ENCODE peak calls at places on chromosomes 7 and 10, in nine cellular contexts. K is neuronal stem cell, A is right cardiac atrium, E is NT2/D1, R is left ventricle myocardium inferior, F is prostate gland, S is adipocyte, T is uterus, C is cardiac muscle cell. V is an unnamed sample.
A peak's percentile ranks its signal among the peaks of the same experiment; 100 is the strongest.

GRCh38 chr10:17802966-17803365 is 6.2 kb upstream of the MRC1 start:
- DNase-seq in K (no peak), A (no peak), E (no peak), R (no peak), F (no peak), S (no peak), T (no peak), C (no peak), V (no peak)

GRCh38 chr7:45573636-45574470 is at the start of gene ADCY1:
- DNase-seq in K (peak; percentile 54), A (peak; percentile 70), E (no peak), R (peak; percentile 38), F (no peak), S (no peak), T (no peak), C (peak; percentile 63), V (no peak)

GRCh38 chr7:5652829-5653228 is 128.6 kb downstream of the RNF216 start:
- DNase-seq in K (no peak), A (no peak), E (no peak), R (no peak), F (no peak), S (no peak), T (no peak), C (no peak), V (no peak)

GRCh38 chr7:154584352-154585252 is 418.3 kb downstream of the PAXIP1 start:
- DNase-seq in K (no peak), A (no peak), E (no peak), R (no peak), F (no peak), S (no peak), T (no peak), C (peak; percentile 15), V (no peak)

GRCh38 chr7:128209229-128210035 is 31.6 kb upstream of the LEP start:
- DNase-seq in K (peak; percentile 80), A (peak; percentile 79), E (peak; percentile 71), R (peak; percentile 44), F (peak; percentile 47), S (peak; percentile 87), T (peak; percentile 70), C (peak; percentile 82), V (peak; percentile 62)

GRCh38 chr7:27235387-27236052 is 7.1 kb upstream of the EVX1 start:
- DNase-seq in K (no peak), A (peak; percentile 75), E (peak; percentile 68), R (peak; percentile 43), F (peak; percentile 77), S (no peak), T (peak; percentile 46), C (peak; percentile 75), V (peak; percentile 77)

GRCh38 chr7:4784799-4785198 is 9.4 kb downstream of the AP5Z1 start:
- DNase-seq in K (no peak), A (peak; percentile 82), E (no peak), R (peak; percentile 62), F (no peak), S (no peak), T (no peak), C (peak; percentile 78), V (no peak)

GRCh38 chr7:81929386-81929785 is 159.5 kb upstream of the HGF start:
- DNase-seq in K (no peak), A (no peak), E (no peak), R (no peak), F (no peak), S (peak; percentile 28), T (no peak), C (no peak), V (no peak)

GRCh38 chr10:10871312-10871711 is 146.4 kb upstream of the CELF2 start:
- DNase-seq in K (no peak), A (no peak), E (no peak), R (no peak), F (no peak), S (peak; percentile 4), T (no peak), C (no peak), V (no peak)

GRCh38 chr7:28626629-28627262 is 214.4 kb downstream of the CREB5 start:
- DNase-seq in K (peak; percentile 12), A (peak; percentile 72), E (peak; percentile 54), R (no peak), F (no peak), S (peak; percentile 51), T (peak; percentile 21), C (peak; percentile 48), V (no peak)

GRCh38 chr10:46268076-46268881 is 18.5 kb upstream of the ANTXRL start:
- DNase-seq in K (no peak), A (no peak), E (no peak), R (no peak), F (no peak), S (no peak), T (no peak), C (no peak), V (peak; percentile 29)

GRCh38 chr10:37896436-37896835 is 39.0 kb upstream of the ZNF248 start:
- DNase-seq in K (no peak), A (no peak), E (no peak), R (no peak), F (no peak), S (no peak), T (no peak), C (no peak), V (no peak)

GRCh38 chr10:45463244-45464116 is 89.5 kb downstream of the ALOX5 start:
- DNase-seq in K (no peak), A (peak; percentile 47), E (no peak), R (peak; percentile 19), F (no peak), S (peak; percentile 15), T (no peak), C (no peak), V (no peak)

GRCh38 chr7:126659124-126659523 is 593.6 kb downstream of the GRM8 start:
- DNase-seq in K (no peak), A (no peak), E (no peak), R (no peak), F (no peak), S (no peak), T (no peak), C (no peak), V (no peak)

GRCh38 chr7:73851410-73852338 is 9.3 kb upstream of the TMEM270 start:
- DNase-seq in K (no peak), A (no peak), E (no peak), R (no peak), F (no peak), S (peak; percentile 92), T (no peak), C (no peak), V (no peak)

GRCh38 chr10:60572511-60573194 is 183.0 kb upstream of the ANK3 start:
- DNase-seq in K (peak; percentile 18), A (peak; percentile 45), E (no peak), R (peak; percentile 18), F (peak; percentile 15), S (peak; percentile 63), T (no peak), C (peak; percentile 85), V (peak; percentile 39)

DNA sequence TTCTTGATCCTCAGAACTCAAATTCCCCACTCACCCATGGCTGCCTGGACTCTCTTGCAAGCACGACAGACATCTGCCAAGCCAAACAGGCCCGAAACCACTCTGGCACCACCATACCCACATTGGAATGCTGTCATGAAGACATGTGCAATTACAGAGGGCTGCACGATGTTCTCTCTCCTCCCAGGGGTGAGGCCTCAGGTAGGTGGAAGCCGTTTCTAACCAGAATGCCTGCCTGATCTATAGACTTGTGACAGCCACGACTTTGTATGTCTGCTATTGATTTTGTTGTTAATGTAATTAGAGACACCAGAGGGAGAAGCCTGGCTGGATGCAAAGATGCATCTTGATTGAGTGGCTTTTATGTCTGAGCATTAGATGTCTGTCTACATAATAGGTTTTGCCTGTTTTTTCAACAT is 4.0 kb downstream of the BAMBI start:
- DNase-seq in K (no peak), A (peak; percentile 68), E (no peak), R (no peak), F (peak; percentile 15), S (no peak), T (no peak), C (peak; percentile 54), V (no peak)
- H3K4me1 ChIP-seq in K (peaks cover 6% of the 10 kb centered on the region), A (peaks cover 2% of the 10 kb centered on the region), E (no peaks in the 10 kb centered on the region), R (peaks cover 73% of the 10 kb centered on the region), F (no peaks in the 10 kb centered on the region), S (peaks cover 23% of the 10 kb centered on the region), T (no peaks in the 10 kb centered on the region), C (peaks cover 29% of the 10 kb centered on the region), V (peaks cover 41% of the 10 kb centered on the region)

DNA sequence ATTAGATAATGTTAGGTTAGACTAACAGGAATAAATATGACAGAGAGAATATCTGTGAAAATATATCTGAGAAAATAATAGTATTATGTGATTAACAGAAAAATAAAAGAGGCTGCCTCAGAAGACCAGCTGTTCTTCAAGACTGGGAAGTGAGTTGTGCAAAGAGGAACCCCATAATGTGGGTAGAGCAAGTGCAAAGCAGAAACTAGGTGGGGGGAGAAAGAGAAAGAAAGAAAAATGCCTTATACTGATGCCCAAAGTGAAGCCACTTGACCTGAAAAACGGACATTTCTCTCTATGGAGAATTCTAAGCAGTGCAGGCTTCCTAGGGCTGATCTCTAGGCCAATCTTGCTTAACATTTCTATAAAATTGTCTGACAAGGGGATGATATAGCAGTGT is 3.8 kb downstream of the NEBL start:
- DNase-seq in K (no peak), A (no peak), E (no peak), R (no peak), F (no peak), S (no peak), T (no peak), C (no peak), V (no peak)
- H3K4me1 ChIP-seq in K (peaks cover 13% of the 10 kb centered on the region), A (no peaks in the 10 kb centered on the region), E (no peaks in the 10 kb centered on the region), R (peaks cover 17% of the 10 kb centered on the region), F (no peaks in the 10 kb centered on the region), S (peaks cover 10% of the 10 kb centered on the region), T (no peaks in the 10 kb centered on the region), C (peaks cover 67% of the 10 kb centered on the region), V (no peaks in the 10 kb centered on the region)

DNA sequence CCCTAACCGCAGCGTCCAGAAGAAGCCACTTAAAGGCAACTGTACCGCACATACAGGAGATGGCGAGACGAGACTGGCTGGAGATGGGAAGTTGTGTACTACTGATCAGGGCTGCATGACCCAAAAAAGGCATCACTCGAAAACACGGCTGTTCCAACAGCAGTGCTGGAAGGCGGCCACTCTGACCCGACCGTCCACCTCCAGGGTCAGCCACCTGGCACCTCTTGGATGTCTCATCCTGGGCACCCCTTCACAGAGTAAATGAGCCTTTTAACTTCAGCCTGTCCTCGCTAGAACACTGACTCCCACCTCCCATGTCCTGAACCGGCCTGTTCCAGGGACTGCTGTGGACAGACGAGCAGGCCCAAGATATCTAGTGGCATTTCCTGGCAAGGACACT is 180.7 kb downstream of the DIP2C start:
- DNase-seq in K (no peak), A (no peak), E (no peak), R (no peak), F (no peak), S (no peak), T (no peak), C (no peak), V (no peak)
- H3K4me1 ChIP-seq in K (peaks cover 6% of the 10 kb centered on the region), A (no peaks in the 10 kb centered on the region), E (no peaks in the 10 kb centered on the region), R (peaks cover 34% of the 10 kb centered on the region), F (peaks cover 11% of the 10 kb centered on the region), S (peaks cover 14% of the 10 kb centered on the region), T (peaks cover 4% of the 10 kb centered on the region), C (peaks cover 22% of the 10 kb centered on the region), V (peaks cover 4% of the 10 kb centered on the region)

DNA sequence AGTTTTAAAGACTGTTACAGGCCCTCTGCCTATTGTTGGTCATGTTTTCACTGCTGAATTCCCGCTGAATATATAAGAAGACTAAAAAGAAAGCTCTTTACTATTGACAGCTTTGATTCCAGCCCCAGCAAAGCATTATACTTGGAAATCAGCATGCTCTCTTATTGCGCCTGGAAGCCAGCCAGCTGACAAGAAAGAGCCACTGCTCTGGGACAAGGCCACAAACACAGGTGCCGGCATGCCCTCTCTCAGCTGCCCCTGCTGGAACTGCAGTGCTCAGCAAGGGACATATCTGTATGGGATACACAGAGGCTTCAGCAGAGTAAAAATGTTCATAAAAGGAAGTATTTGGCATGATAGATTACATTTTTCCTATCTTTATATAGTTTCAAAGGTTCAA is 523.9 kb downstream of the ADRA2A start:
- DNase-seq in K (no peak), A (peak; percentile 38), E (no peak), R (peak; percentile 25), F (no peak), S (no peak), T (no peak), C (peak; percentile 48), V (peak; percentile 50)
- H3K4me1 ChIP-seq in K (no peaks in the 10 kb centered on the region), A (no peaks in the 10 kb centered on the region), E (no peaks in the 10 kb centered on the region), R (no peaks in the 10 kb centered on the region), F (no peaks in the 10 kb centered on the region), S (no peaks in the 10 kb centered on the region), T (no peaks in the 10 kb centered on the region), C (no peaks in the 10 kb centered on the region), V (no peaks in the 10 kb centered on the region)